ENCODE peak calls at places on chromosome 13, in six cellular contexts. D is IMR-90, Y is mesenchymal stem cell, X is H9, J is neuronal stem cell, V is trophoblast cell. H is an unnamed sample.

GRCh38 chr13:23050126-23050525 is 130.7 kb upstream of the SGCG start:
- DNase-seq in D (no peak), Y (no peak), J (no peak), V (no peak), X (no peak), H (no peak)

GRCh38 chr13:27607125-27607524 is 13.2 kb downstream of the LNX2 start:
- DNase-seq in D (peak), V (peak), Y (peak), J (no peak), X (no peak), H (no peak)

GRCh38 chr13:52104624-52105023 is 24.2 kb downstream of the NEK5 start:
- DNase-seq in X (no peak), V (no peak), J (no peak), Y (no peak), D (peak), H (no peak)

GRCh38 chr13:114161644-114162532 is 17.2 kb upstream of the CFAP97D2 start:
- DNase-seq in Y (no peak), X (no peak), J (no peak), D (peak), V (no peak), H (no peak)

GRCh38 chr13:46124967-46125933 is 20.4 kb upstream of the CPB2 start:
- DNase-seq in D (no peak), Y (peak), V (no peak), J (no peak), X (no peak), H (no peak)

GRCh38 chr13:41835871-41836270 is 125.0 kb downstream of the VWA8 start:
- DNase-seq in D (peak), Y (no peak), J (no peak), V (no peak), X (no peak), H (no peak)

GRCh38 chr13:110634558-110634957 is 19.2 kb downstream of the NAXD start:
- DNase-seq in V (peak), J (no peak), X (no peak), Y (peak), D (peak), H (no peak)

GRCh38 chr13:112859817-112860190 is 109.2 kb upstream of the MCF2L start:
- DNase-seq in D (peak), Y (peak), X (no peak), J (no peak), V (no peak), H (no peak)

GRCh38 chr13:45004096-45004495 is 14.8 kb downstream of the GPALPP1 start:
- DNase-seq in Y (no peak), J (no peak), D (no peak), V (no peak), X (no peak), H (no peak)

GRCh38 chr13:36297600-36298338 is at the start of gene CCDC169:
- DNase-seq in Y (peak), D (peak), J (peak), X (peak), V (peak), H (peak)

GRCh38 chr13:110274687-110275086 is 32.3 kb downstream of the COL4A1 start:
- DNase-seq in V (no peak), D (no peak), J (no peak), X (no peak), Y (no peak), H (peak)

GRCh38 chr13:112783946-112784500 is 94.2 kb downstream of the ATP11A start:
- DNase-seq in V (no peak), X (peak), J (no peak), D (no peak), Y (no peak), H (no peak)

GRCh38 chr13:108419768-108420167 is 150.2 kb downstream of the TNFSF13B start:
- DNase-seq in J (no peak), V (no peak), Y (no peak), X (no peak), D (no peak), H (no peak)

GRCh38 chr13:99655351-99656091 is 154.2 kb downstream of the TM9SF2 start:
- DNase-seq in X (no peak), Y (peak), D (peak), V (peak), J (no peak), H (no peak)

GRCh38 chr13:22748866-22749586 is 431.8 kb upstream of the SGCG start:
- DNase-seq in D (no peak), X (no peak), V (no peak), Y (no peak), J (no peak), H (no peak)

GRCh38 chr13:32423592-32423991 is 4.3 kb downstream of the N4BP2L1 start:
- DNase-seq in D (no peak), Y (no peak), J (no peak), V (no peak), X (no peak), H (no peak)
- H2BK5ac ChIP-seq in D (no peak), Y (no peak), J (no peak), V (no peak), X (no peak), H (no peak)

DNA sequence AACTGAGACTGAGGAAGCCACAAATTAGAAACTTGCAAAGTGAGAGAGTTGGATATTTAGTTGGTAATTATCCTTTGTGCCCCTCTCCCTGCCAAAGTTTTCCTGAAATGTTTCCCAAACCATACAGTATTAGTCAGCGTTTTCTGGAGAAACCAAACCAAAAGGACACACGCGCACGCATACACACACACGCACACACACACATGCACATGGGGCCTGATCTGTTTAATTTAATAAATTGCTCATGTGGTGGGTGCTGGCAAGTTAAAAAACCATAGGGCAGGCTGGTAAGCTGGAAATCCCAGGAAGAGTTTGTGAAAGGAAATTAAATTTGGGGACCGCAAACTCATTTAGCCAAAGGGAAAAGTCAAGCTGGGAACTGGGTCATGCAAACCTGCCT is 11.7 kb upstream of the CYSLTR2 start:
- DNase-seq in X (no peak), J (no peak), V (no peak), Y (no peak), D (no peak), H (no peak)
- H2BK5ac ChIP-seq in X (no peak), J (no peak), V (no peak), Y (no peak), D (no peak), H (no peak)

GRCh38 chr13:43154083-43154739 is 130.8 kb downstream of the DNAJC15 start:
- DNase-seq in V (no peak), D (no peak), X (no peak), Y (no peak), J (no peak), H (no peak)

GRCh38 chr13:43156916-43157315 is 133.5 kb downstream of the DNAJC15 start:
- DNase-seq in J (no peak), X (no peak), V (no peak), Y (no peak), D (no peak), H (no peak)

GRCh38 chr13:43154839-43155238 is 131.5 kb downstream of the DNAJC15 start:
- DNase-seq in Y (no peak), V (no peak), J (no peak), D (no peak), X (no peak), H (no peak)

GRCh38 chr13:43157796-43158195 is 134.4 kb downstream of the DNAJC15 start:
- DNase-seq in V (no peak), X (no peak), J (no peak), Y (no peak), D (no peak), H (no peak)

DNA sequence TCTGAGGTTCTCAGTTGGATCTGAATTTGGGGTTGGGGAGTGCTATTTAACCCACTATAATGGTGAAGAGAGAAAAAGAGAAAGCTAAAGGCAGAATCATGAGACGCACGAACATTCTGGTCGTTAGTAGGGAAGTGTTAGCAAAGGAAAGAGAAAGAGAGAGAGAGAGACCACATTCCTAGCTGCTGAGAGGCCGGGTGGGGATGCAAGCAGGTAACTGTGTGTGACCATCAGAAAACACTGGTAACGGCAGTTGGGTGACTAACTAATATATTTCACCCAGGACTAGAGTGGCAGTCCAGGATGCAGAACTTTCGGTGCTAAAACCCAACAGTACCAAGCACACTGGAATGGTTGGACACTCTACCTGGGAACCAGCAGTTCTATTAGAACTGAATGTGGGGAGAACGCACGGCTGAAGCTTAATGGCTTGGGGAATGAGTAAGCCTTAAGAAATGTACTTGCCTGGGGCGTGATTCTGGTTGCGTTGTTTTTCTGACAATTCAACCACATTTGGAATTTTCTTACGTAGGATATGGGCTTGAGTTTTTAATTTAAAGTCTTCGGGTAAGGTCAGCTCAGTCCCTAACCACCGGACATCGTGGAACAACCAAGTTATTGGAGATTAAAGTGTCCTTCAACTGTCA is 130.2 kb downstream of the DNAJC15 start:
- DNase-seq in D (peak), J (no peak), V (peak), Y (peak), X (no peak), H (no peak)
- H2BK5ac ChIP-seq in D (no peak), J (no peak), V (peak), Y (peak), X (no peak), H (no peak)

DNA sequence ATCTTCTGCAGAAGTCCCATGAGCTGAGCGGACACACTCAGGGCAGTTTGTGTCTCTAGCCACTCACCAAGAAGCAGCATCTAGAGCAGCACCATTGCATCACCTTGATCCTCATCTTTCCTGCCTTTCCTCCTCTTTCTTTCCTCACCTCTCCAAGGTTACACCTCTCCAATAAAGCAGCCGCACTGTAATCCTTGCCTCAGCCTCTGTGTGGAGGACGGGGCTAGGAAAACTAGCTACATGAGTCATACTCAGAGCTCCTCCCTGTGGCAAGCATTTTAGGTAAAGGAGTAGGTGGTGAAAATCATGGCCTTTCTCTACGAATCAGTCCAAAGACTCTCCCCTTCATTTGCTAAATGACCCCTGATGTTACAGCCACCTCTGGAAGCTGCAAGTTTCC is 108.8 kb downstream of the DNAJC15 start:
- DNase-seq in V (peak), X (peak), Y (peak), D (peak), J (peak), H (no peak)
- H2BK5ac ChIP-seq in V (peak), X (no peak), Y (no peak), D (no peak), J (no peak), H (peak)

GRCh38 chr13:20773194-20774080 is at the start of gene EEF1AKMT1:
- DNase-seq in V (peak), D (peak), Y (peak), J (peak), X (peak), H (peak)
- H2BK5ac ChIP-seq in V (peak), D (peak), Y (no peak), J (peak), X (no peak), H (peak)